ENCODE peak calls at places on chromosomes 4 and X, in ten cellular contexts. A is RCC 7860; X is frontal cortex; I is progenitor cell of endocrine pancreas; K is colonic mucosa; C is uterus; G is stimulated activated CD8-positive, alpha-beta memory T cell treated with anti-CD3 and anti-CD28 coated beads, Interleukin-7, amount 100 ng/mL, for 4 hours; U is CD8-positive, alpha-beta T cell; M is Ammon's horn; F is glutamatergic neuron. S is an unnamed sample.

GRCh38 chr4:83115000-83115399 is 471 bp upstream of the PLAC8 start:
- DNase-seq in A (peak; percentile 38), X (no peak), I (no peak), K (no peak), C (no peak), G (no peak), U (no peak), M (no peak), F (no peak), S (no peak)

GRCh38 chr4:22692736-22693135 is at the start of gene GBA3:
- DNase-seq in A (no peak), X (no peak), I (no peak), K (peak; percentile 44), C (no peak), G (no peak), U (no peak), M (no peak), F (no peak), S (no peak)

GRCh38 chr4:107853444-107854325 is 29.0 kb downstream of the SGMS2 start:
- DNase-seq in A (peak; percentile 37), X (no peak), I (no peak), K (no peak), C (no peak), G (no peak), U (no peak), M (no peak), F (no peak), S (no peak)

GRCh38 chrX:24260827-24261550 is 52.9 kb downstream of the SUPT20HL2 start:
- DNase-seq in A (peak; percentile 52), X (no peak), I (no peak), K (peak; percentile 46), C (peak; percentile 43), G (no peak), U (no peak), M (peak; percentile 34), F (no peak), S (no peak)

GRCh38 chrX:106588801-106589200 is 23.0 kb upstream of the RADX start:
- DNase-seq in A (no peak), X (no peak), I (no peak), K (no peak), C (no peak), G (no peak), U (no peak), M (no peak), F (no peak), S (no peak)

GRCh38 chrX:9337056-9337455 is 127.8 kb upstream of the TBL1X start:
- DNase-seq in A (no peak), X (no peak), I (no peak), K (no peak), C (peak; percentile 44), G (no peak), U (no peak), M (peak; percentile 71), F (no peak), S (no peak)

GRCh38 chr4:27094785-27095184 is 234.1 kb downstream of the STIM2 start:
- DNase-seq in A (no peak), X (no peak), I (no peak), K (no peak), C (no peak), G (no peak), U (no peak), M (no peak), F (no peak), S (no peak)

GRCh38 chrX:67604979-67605703 is 61.3 kb downstream of the AR start:
- DNase-seq in A (peak; percentile 37), X (no peak), I (no peak), K (no peak), C (no peak), G (no peak), U (no peak), M (no peak), F (no peak), S (no peak)

GRCh38 chr4:48780867-48781219 is 764 bp upstream of the FRYL start:
- DNase-seq in A (no peak), X (no peak), I (no peak), K (peak; percentile 71), C (peak; percentile 30), G (no peak), U (no peak), M (peak; percentile 37), F (no peak), S (peak; percentile 18)

GRCh38 chr4:155787113-155787710 is 28.4 kb downstream of the GUCY1B1 start:
- DNase-seq in A (peak; percentile 49), X (peak; percentile 11), I (no peak), K (no peak), C (no peak), G (no peak), U (no peak), M (peak; percentile 41), F (no peak), S (no peak)

GRCh38 chr4:156778606-156779005 is 193.0 kb downstream of the PDGFC start:
- DNase-seq in A (no peak), X (no peak), I (no peak), K (no peak), C (no peak), G (no peak), U (no peak), M (no peak), F (no peak), S (no peak)

GRCh38 chr4:70718811-70719604 is 2.8 kb upstream of the RUFY3 start:
- DNase-seq in A (no peak), X (no peak), I (no peak), K (no peak), C (no peak), G (no peak), U (no peak), M (no peak), F (no peak), S (no peak)

GRCh38 chrX:13427441-13428054 is 107.7 kb upstream of the ATXN3L start:
- DNase-seq in A (no peak), X (no peak), I (no peak), K (no peak), C (no peak), G (no peak), U (no peak), M (no peak), F (no peak), S (no peak)

GRCh38 chr4:147696866-147697265 is 12.9 kb upstream of the PRMT9 start:
- DNase-seq in A (no peak), X (no peak), I (no peak), K (no peak), C (no peak), G (no peak), U (no peak), M (no peak), F (no peak), S (no peak)

GRCh38 chrX:153405426-153405825 is 4.3 kb upstream of the PNMA6E start:
- DNase-seq in A (no peak), X (no peak), I (no peak), K (no peak), C (no peak), G (no peak), U (no peak), M (no peak), F (no peak), S (no peak)

GRCh38 chr4:148090029-148090428 is 352.2 kb downstream of the NR3C2 start:
- DNase-seq in A (no peak), X (no peak), I (no peak), K (no peak), C (no peak), G (no peak), U (no peak), M (no peak), F (no peak), S (no peak)

GRCh38 chr4:89329280-89329679 is 21.7 kb upstream of the GPRIN3 start:
- DNase-seq in A (no peak), X (no peak), I (no peak), K (no peak), C (no peak), G (no peak), U (no peak), M (no peak), F (no peak), S (no peak)

GRCh38 chrX:21276736-21277433 is 97.3 kb upstream of the CNKSR2 start:
- DNase-seq in A (no peak), X (no peak), I (no peak), K (no peak), C (no peak), G (no peak), U (no peak), M (no peak), F (no peak), S (no peak)